ENCODE peak calls at places on chromosomes 6 and 20, in eight cellular contexts. One of them, this sample, is unnamed. For H3K4me1 and H3K9me3, the result is how much of the 10 kb centered on the place peaks cover.

GRCh38 chr20:32448306-32449056 is 90.3 kb downstream of the ASXL1 start:
- DNase-seq in upper lobe of right lung: peak
- DNase-seq in heart left ventricle: no peak
- DNase-seq in psoas muscle: no peak
- DNase-seq in cardiac muscle cell: no peak
- DNase-seq in A549: no peak
- DNase-seq in colonic mucosa: no peak
- DNase-seq in endothelial cell of umbilical vein: no peak
- DNase-seq in this sample: no peak

GRCh38 chr6:108798672-108799355 is 49.4 kb upstream of the ARMC2 start:
- DNase-seq in upper lobe of right lung: no peak
- DNase-seq in heart left ventricle: no peak
- DNase-seq in psoas muscle: no peak
- DNase-seq in cardiac muscle cell: peak
- DNase-seq in A549: no peak
- DNase-seq in colonic mucosa: no peak
- DNase-seq in endothelial cell of umbilical vein: peak
- DNase-seq in this sample: no peak

GRCh38 chr6:93624408-93624807 is 205.0 kb upstream of the EPHA7 start:
- DNase-seq in upper lobe of right lung: no peak
- DNase-seq in heart left ventricle: no peak
- DNase-seq in psoas muscle: no peak
- DNase-seq in cardiac muscle cell: peak
- DNase-seq in A549: no peak
- DNase-seq in colonic mucosa: no peak
- DNase-seq in endothelial cell of umbilical vein: no peak
- DNase-seq in this sample: no peak

GRCh38 chr6:24566020-24566752 is 71.4 kb downstream of the ALDH5A1 start:
- DNase-seq in upper lobe of right lung: no peak
- DNase-seq in heart left ventricle: no peak
- DNase-seq in psoas muscle: no peak
- DNase-seq in cardiac muscle cell: no peak
- DNase-seq in A549: no peak
- DNase-seq in colonic mucosa: no peak
- DNase-seq in endothelial cell of umbilical vein: no peak
- DNase-seq in this sample: no peak

GRCh38 chr6:77834591-77834996 is 181.8 kb downstream of the MEI4 start:
- DNase-seq in upper lobe of right lung: no peak
- DNase-seq in heart left ventricle: no peak
- DNase-seq in psoas muscle: no peak
- DNase-seq in cardiac muscle cell: no peak
- DNase-seq in A549: no peak
- DNase-seq in colonic mucosa: peak
- DNase-seq in endothelial cell of umbilical vein: no peak
- DNase-seq in this sample: no peak

GRCh38 chr20:3000852-3001523 is 42.4 kb upstream of the GNRH2 start:
- DNase-seq in upper lobe of right lung: no peak
- DNase-seq in heart left ventricle: no peak
- DNase-seq in psoas muscle: no peak
- DNase-seq in cardiac muscle cell: peak
- DNase-seq in A549: peak
- DNase-seq in colonic mucosa: no peak
- DNase-seq in endothelial cell of umbilical vein: peak
- DNase-seq in this sample: peak

GRCh38 chr20:34891166-34892062 is 15.0 kb downstream of the ACSS2 start:
- DNase-seq in upper lobe of right lung: no peak
- DNase-seq in heart left ventricle: no peak
- DNase-seq in psoas muscle: no peak
- DNase-seq in cardiac muscle cell: no peak
- DNase-seq in A549: no peak
- DNase-seq in colonic mucosa: no peak
- DNase-seq in endothelial cell of umbilical vein: no peak
- DNase-seq in this sample: no peak

GRCh38 chr20:47768016-47768953 is 17.0 kb downstream of the SULF2 start:
- DNase-seq in upper lobe of right lung: peak
- DNase-seq in heart left ventricle: peak
- DNase-seq in psoas muscle: no peak
- DNase-seq in cardiac muscle cell: no peak
- DNase-seq in A549: no peak
- DNase-seq in colonic mucosa: peak
- DNase-seq in endothelial cell of umbilical vein: no peak
- DNase-seq in this sample: no peak

GRCh38 chr6:141988954-141989705 is 143.6 kb upstream of the GJE1 start:
- DNase-seq in upper lobe of right lung: no peak
- DNase-seq in heart left ventricle: no peak
- DNase-seq in psoas muscle: no peak
- DNase-seq in cardiac muscle cell: peak
- DNase-seq in A549: peak
- DNase-seq in colonic mucosa: no peak
- DNase-seq in endothelial cell of umbilical vein: peak
- DNase-seq in this sample: peak

GRCh38 chr6:16591681-16592549 is 169.3 kb downstream of the ATXN1 start:
- DNase-seq in upper lobe of right lung: no peak
- DNase-seq in heart left ventricle: no peak
- DNase-seq in psoas muscle: no peak
- DNase-seq in cardiac muscle cell: no peak
- DNase-seq in A549: no peak
- DNase-seq in colonic mucosa: no peak
- DNase-seq in endothelial cell of umbilical vein: no peak
- DNase-seq in this sample: no peak

GRCh38 chr20:51833326-51833725 is 31.0 kb upstream of the SALL4 start:
- DNase-seq in upper lobe of right lung: no peak
- DNase-seq in heart left ventricle: no peak
- DNase-seq in psoas muscle: no peak
- DNase-seq in cardiac muscle cell: no peak
- DNase-seq in A549: no peak
- DNase-seq in colonic mucosa: no peak
- DNase-seq in endothelial cell of umbilical vein: no peak
- DNase-seq in this sample: no peak

GRCh38 chr20:48052492-48052870 is 267.2 kb upstream of the SULF2 start:
- DNase-seq in upper lobe of right lung: no peak
- DNase-seq in heart left ventricle: no peak
- DNase-seq in psoas muscle: no peak
- DNase-seq in cardiac muscle cell: no peak
- DNase-seq in A549: no peak
- DNase-seq in colonic mucosa: no peak
- DNase-seq in endothelial cell of umbilical vein: peak
- DNase-seq in this sample: no peak

GRCh38 chr6:10939840-10940239 is 53.0 kb downstream of the SYCP2L start:
- DNase-seq in upper lobe of right lung: no peak
- DNase-seq in heart left ventricle: no peak
- DNase-seq in psoas muscle: no peak
- DNase-seq in cardiac muscle cell: no peak
- DNase-seq in A549: no peak
- DNase-seq in colonic mucosa: no peak
- DNase-seq in endothelial cell of umbilical vein: no peak
- DNase-seq in this sample: no peak
- H3K4me1 ChIP-seq in upper lobe of right lung: under half
- H3K4me1 ChIP-seq in heart left ventricle: under half
- H3K4me1 ChIP-seq in psoas muscle: under half
- H3K4me1 ChIP-seq in cardiac muscle cell: under half
- H3K4me1 ChIP-seq in A549: under half
- H3K4me1 ChIP-seq in colonic mucosa: under half
- H3K4me1 ChIP-seq in endothelial cell of umbilical vein: under half
- H3K4me1 ChIP-seq in this sample: under half

DNA sequence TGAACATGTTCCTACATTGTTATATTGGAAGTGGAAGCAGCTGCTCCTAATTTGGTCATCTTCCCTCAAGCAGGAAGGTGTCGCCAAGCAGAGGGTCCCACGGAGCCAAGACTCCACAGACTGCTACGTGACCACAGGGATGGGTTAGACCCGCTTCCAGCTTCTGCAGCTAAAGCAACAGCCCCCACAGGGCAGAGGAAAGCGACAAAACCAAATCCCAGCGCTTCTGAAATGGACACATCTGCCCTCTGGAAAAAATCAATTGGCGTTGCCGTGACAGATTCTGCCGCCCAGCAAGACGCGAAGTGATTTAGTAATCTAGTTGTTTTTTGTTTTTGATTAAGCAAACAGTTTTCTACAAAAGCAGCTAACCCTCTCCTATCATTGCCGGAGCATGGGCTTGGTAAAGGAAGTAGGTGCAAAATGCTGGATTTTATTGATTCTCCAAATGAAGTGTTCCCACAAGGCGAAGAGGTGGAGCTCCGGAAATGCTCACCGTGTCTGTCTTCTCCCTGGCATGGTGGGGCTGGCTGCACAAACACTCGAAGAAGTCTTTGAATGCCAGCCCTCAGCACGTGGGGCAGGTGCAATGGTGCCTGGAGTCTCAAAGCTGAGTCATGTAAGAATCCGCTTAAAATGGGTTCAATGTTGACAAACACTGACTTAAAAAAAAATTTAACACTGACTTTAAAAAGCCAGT is 79.4 kb upstream of the FRMD1 start:
- DNase-seq in upper lobe of right lung: no peak
- DNase-seq in heart left ventricle: no peak
- DNase-seq in psoas muscle: no peak
- DNase-seq in cardiac muscle cell: no peak
- DNase-seq in A549: no peak
- DNase-seq in colonic mucosa: peak
- DNase-seq in endothelial cell of umbilical vein: no peak
- DNase-seq in this sample: no peak
- H3K4me3 ChIP-seq in upper lobe of right lung: no peak
- H3K4me3 ChIP-seq in heart left ventricle: no peak
- H3K4me3 ChIP-seq in psoas muscle: no peak
- H3K4me3 ChIP-seq in cardiac muscle cell: no peak
- H3K4me3 ChIP-seq in A549: no peak
- H3K4me3 ChIP-seq in colonic mucosa: no peak
- H3K4me3 ChIP-seq in endothelial cell of umbilical vein: no peak
- H3K4me3 ChIP-seq in this sample: no peak

GRCh38 chr6:167737205-167737830 is 89.4 kb upstream of the AFDN start:
- DNase-seq in upper lobe of right lung: no peak
- DNase-seq in heart left ventricle: no peak
- DNase-seq in psoas muscle: no peak
- DNase-seq in cardiac muscle cell: no peak
- DNase-seq in A549: no peak
- DNase-seq in colonic mucosa: no peak
- DNase-seq in endothelial cell of umbilical vein: no peak
- DNase-seq in this sample: no peak
- H3K9me3 ChIP-seq in upper lobe of right lung: under half
- H3K9me3 ChIP-seq in heart left ventricle: under half
- H3K9me3 ChIP-seq in psoas muscle: under half
- H3K9me3 ChIP-seq in cardiac muscle cell: under half
- H3K9me3 ChIP-seq in A549: under half
- H3K9me3 ChIP-seq in colonic mucosa: under half
- H3K9me3 ChIP-seq in endothelial cell of umbilical vein: under half
- H3K9me3 ChIP-seq in this sample: under half

GRCh38 chr20:62237772-62238568 is at the start of gene OSBPL2:
- DNase-seq in upper lobe of right lung: peak
- DNase-seq in heart left ventricle: peak
- DNase-seq in psoas muscle: peak
- DNase-seq in cardiac muscle cell: peak
- DNase-seq in A549: peak
- DNase-seq in colonic mucosa: peak
- DNase-seq in endothelial cell of umbilical vein: peak
- DNase-seq in this sample: peak
- H3K4me1 ChIP-seq in upper lobe of right lung: under half
- H3K4me1 ChIP-seq in heart left ventricle: under half
- H3K4me1 ChIP-seq in psoas muscle: half or more
- H3K4me1 ChIP-seq in cardiac muscle cell: under half
- H3K4me1 ChIP-seq in A549: under half
- H3K4me1 ChIP-seq in colonic mucosa: under half
- H3K4me1 ChIP-seq in endothelial cell of umbilical vein: under half
- H3K4me1 ChIP-seq in this sample: under half

GRCh38 chr20:24989162-24989561 is 3.4 kb downstream of the APMAP start:
- DNase-seq in upper lobe of right lung: no peak
- DNase-seq in heart left ventricle: no peak
- DNase-seq in psoas muscle: peak
- DNase-seq in cardiac muscle cell: no peak
- DNase-seq in A549: no peak
- DNase-seq in colonic mucosa: peak
- DNase-seq in endothelial cell of umbilical vein: no peak
- DNase-seq in this sample: no peak

GRCh38 chr20:24986436-24987015 is 6.0 kb downstream of the APMAP start:
- DNase-seq in upper lobe of right lung: peak
- DNase-seq in heart left ventricle: no peak
- DNase-seq in psoas muscle: peak
- DNase-seq in cardiac muscle cell: no peak
- DNase-seq in A549: no peak
- DNase-seq in colonic mucosa: peak
- DNase-seq in endothelial cell of umbilical vein: no peak
- DNase-seq in this sample: no peak

GRCh38 chr20:24987873-24988835 is 4.4 kb downstream of the APMAP start:
- DNase-seq in upper lobe of right lung: peak
- DNase-seq in heart left ventricle: no peak
- DNase-seq in psoas muscle: no peak
- DNase-seq in cardiac muscle cell: no peak
- DNase-seq in A549: no peak
- DNase-seq in colonic mucosa: peak
- DNase-seq in endothelial cell of umbilical vein: no peak
- DNase-seq in this sample: no peak

GRCh38 chr20:24985802-24986201 is 6.7 kb downstream of the APMAP start:
- DNase-seq in upper lobe of right lung: no peak
- DNase-seq in heart left ventricle: no peak
- DNase-seq in psoas muscle: peak
- DNase-seq in cardiac muscle cell: no peak
- DNase-seq in A549: no peak
- DNase-seq in colonic mucosa: peak
- DNase-seq in endothelial cell of umbilical vein: no peak
- DNase-seq in this sample: no peak

GRCh38 chr20:24987244-24987643 is 5.3 kb downstream of the APMAP start:
- DNase-seq in upper lobe of right lung: no peak
- DNase-seq in heart left ventricle: no peak
- DNase-seq in psoas muscle: no peak
- DNase-seq in cardiac muscle cell: no peak
- DNase-seq in A549: no peak
- DNase-seq in colonic mucosa: no peak
- DNase-seq in endothelial cell of umbilical vein: no peak
- DNase-seq in this sample: no peak
- H3K4me3 ChIP-seq in upper lobe of right lung: no peak
- H3K4me3 ChIP-seq in heart left ventricle: no peak
- H3K4me3 ChIP-seq in psoas muscle: no peak
- H3K4me3 ChIP-seq in cardiac muscle cell: no peak
- H3K4me3 ChIP-seq in A549: no peak
- H3K4me3 ChIP-seq in colonic mucosa: no peak
- H3K4me3 ChIP-seq in endothelial cell of umbilical vein: no peak
- H3K4me3 ChIP-seq in this sample: no peak

GRCh38 chr6:123276439-123277045 is 280.5 kb downstream of the CLVS2 start:
- DNase-seq in upper lobe of right lung: no peak
- DNase-seq in heart left ventricle: no peak
- DNase-seq in psoas muscle: no peak
- DNase-seq in cardiac muscle cell: no peak
- DNase-seq in A549: no peak
- DNase-seq in colonic mucosa: no peak
- DNase-seq in endothelial cell of umbilical vein: no peak
- DNase-seq in this sample: no peak
- H3K9me3 ChIP-seq in upper lobe of right lung: under half
- H3K9me3 ChIP-seq in heart left ventricle: under half
- H3K9me3 ChIP-seq in psoas muscle: under half
- H3K9me3 ChIP-seq in cardiac muscle cell: under half
- H3K9me3 ChIP-seq in A549: under half
- H3K9me3 ChIP-seq in colonic mucosa: under half
- H3K9me3 ChIP-seq in endothelial cell of umbilical vein: under half
- H3K9me3 ChIP-seq in this sample: under half

DNA sequence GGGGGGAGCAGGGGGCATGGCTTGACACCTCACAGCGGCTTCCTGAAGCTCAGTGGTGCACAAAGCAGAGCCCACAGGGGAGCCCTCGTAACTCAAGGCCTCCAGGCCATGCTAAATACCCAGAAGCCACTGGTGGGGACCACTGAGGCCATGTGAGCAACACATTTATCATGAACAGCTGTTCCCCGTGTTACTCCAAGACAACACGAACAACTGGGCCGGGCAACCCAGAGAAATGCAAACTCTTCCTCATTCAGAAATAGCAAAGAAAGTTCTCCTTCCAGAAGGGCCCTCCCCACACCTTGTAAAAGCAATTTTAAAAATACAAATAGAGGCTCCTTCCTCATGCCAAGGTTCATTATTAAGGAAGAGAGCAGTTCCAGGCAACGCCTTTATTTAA is 36.3 kb upstream of the SLCO4A1 start:
- DNase-seq in upper lobe of right lung: no peak
- DNase-seq in heart left ventricle: no peak
- DNase-seq in psoas muscle: no peak
- DNase-seq in cardiac muscle cell: no peak
- DNase-seq in A549: no peak
- DNase-seq in colonic mucosa: no peak
- DNase-seq in endothelial cell of umbilical vein: no peak
- DNase-seq in this sample: no peak
- H3K4me1 ChIP-seq in upper lobe of right lung: under half
- H3K4me1 ChIP-seq in heart left ventricle: under half
- H3K4me1 ChIP-seq in psoas muscle: under half
- H3K4me1 ChIP-seq in cardiac muscle cell: under half
- H3K4me1 ChIP-seq in A549: under half
- H3K4me1 ChIP-seq in colonic mucosa: under half
- H3K4me1 ChIP-seq in endothelial cell of umbilical vein: under half
- H3K4me1 ChIP-seq in this sample: under half

This sample was measured in neuronal stem cell.